ENCODE peak calls at places on chromosomes 6 and 20, in five cellular contexts. I is stomach, R is breast epithelium, E is sigmoid colon, K is cardiac muscle cell. P is an unnamed sample.

GRCh38 chr6:132207991-132208390 is 193.3 kb downstream of the MOXD1 start:
- DNase-seq in I (no peak), E (no peak), R (no peak), K (no peak), P (no peak)

GRCh38 chr6:34817337-34817910 is 25.5 kb downstream of the BLTP3A start:
- DNase-seq in R (no peak), K (no peak), I (no peak), E (no peak), P (no peak)

GRCh38 chr6:89650579-89650978 is 12.0 kb upstream of the LYRM2 start:
- DNase-seq in R (no peak), I (no peak), E (no peak), K (no peak), P (no peak)

GRCh38 chr6:139581485-139581865 is 207.0 kb upstream of the CITED2 start:
- DNase-seq in I (no peak), K (no peak), R (no peak), E (no peak), P (no peak)

GRCh38 chr6:35568967-35569606 is 56.4 kb upstream of the TULP1 start:
- DNase-seq in K (no peak), E (peak; percentile 80), R (peak; percentile 58), I (peak; percentile 47), P (peak; percentile 51)

GRCh38 chr20:9392892-9393857 is 121.2 kb upstream of the LAMP5 start:
- DNase-seq in I (peak; percentile 67), R (no peak), K (peak; percentile 82), E (peak; percentile 82), P (peak; percentile 58)

GRCh38 chr20:16399801-16400200 is 173.4 kb downstream of the KIF16B start:
- DNase-seq in I (no peak), R (no peak), E (no peak), K (no peak), P (no peak)

GRCh38 chr6:35677456-35677855 is 11.3 kb downstream of the FKBP5 start:
- DNase-seq in R (no peak), E (no peak), K (no peak), I (peak; percentile 54), P (no peak)

GRCh38 chr6:92329416-92329815 is 1089.9 kb downstream of the EPHA7 start:
- DNase-seq in K (no peak), I (no peak), E (no peak), R (no peak), P (no peak)

GRCh38 chr6:30263734-30264133 is 50.5 kb upstream of the TRIM26 start:
- DNase-seq in E (no peak), K (no peak), I (no peak), R (no peak), P (no peak)

GRCh38 chr20:31566332-31566657 is 38.8 kb upstream of the ID1 start:
- DNase-seq in I (no peak), K (no peak), R (no peak), E (no peak), P (no peak)

GRCh38 chr20:61567204-61567603 is 315.1 kb downstream of the CDH4 start:
- DNase-seq in E (no peak), I (no peak), R (no peak), K (no peak), P (no peak)

GRCh38 chr20:61564628-61565027 is 312.6 kb downstream of the CDH4 start:
- DNase-seq in K (no peak), E (no peak), I (no peak), R (no peak), P (no peak)

GRCh38 chr20:61566691-61567090 is 314.6 kb downstream of the CDH4 start:
- DNase-seq in E (no peak), I (no peak), R (no peak), K (no peak), P (no peak)

GRCh38 chr20:61562897-61563504 is 310.9 kb downstream of the CDH4 start:
- DNase-seq in K (no peak), E (no peak), I (no peak), R (no peak), P (no peak)

DNA sequence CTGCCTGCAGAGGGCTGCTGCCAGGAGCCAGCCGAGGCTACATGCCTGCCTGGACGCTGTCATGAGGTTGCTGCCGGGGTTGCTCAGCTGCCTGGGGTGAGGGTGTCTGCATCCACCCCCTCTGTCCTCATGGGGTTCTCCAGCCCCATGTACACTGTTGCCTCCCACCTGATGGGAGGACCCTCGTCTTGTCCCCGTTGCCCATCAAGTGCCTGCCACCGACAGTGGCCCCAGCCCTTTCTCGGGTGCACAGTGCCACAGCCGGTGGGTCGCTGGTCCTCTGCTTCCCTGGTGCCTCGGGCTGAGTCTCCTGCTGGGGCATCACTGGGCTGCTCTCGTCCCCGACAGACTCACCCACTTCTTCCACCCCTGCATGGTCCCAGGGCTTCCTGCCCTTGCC is 313.7 kb downstream of the CDH4 start:
- DNase-seq in R (no peak), I (no peak), E (no peak), K (no peak), P (no peak)
- H3K4me1 ChIP-seq in R (no peaks in the 10 kb centered on the region), I (no peaks in the 10 kb centered on the region), E (no peaks in the 10 kb centered on the region), K (no peaks in the 10 kb centered on the region), P (no peaks in the 10 kb centered on the region)

DNA sequence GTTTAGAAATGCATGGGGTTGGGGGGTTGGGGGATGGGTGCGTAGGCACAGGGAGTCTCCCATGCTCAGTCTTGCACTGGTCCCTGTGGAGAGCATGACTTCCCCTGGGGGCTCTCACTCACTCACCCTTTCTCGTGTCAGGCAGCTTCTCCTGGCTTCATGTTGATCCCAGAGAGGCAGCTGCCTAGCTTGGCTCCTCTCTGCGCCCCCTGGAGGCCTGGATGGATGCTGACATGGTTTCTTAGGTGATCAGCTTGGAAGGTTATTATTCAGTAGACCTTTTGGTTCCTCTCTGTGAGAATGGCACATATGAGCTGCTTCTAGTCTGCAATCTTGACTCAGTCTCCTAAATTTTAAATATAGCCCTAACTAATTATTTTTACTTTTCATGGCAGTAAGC is 109.3 kb upstream of the FAM83B start:
- DNase-seq in E (no peak), R (no peak), I (no peak), K (no peak), P (no peak)
- TF ChIP-seq CTCF in E (no peak), R (no peak), I (no peak), K (peak; percentile 17), P (no peak)

GRCh38 chr20:50287512-50287911 is 96.9 kb downstream of the CEBPB start:
- DNase-seq in E (no peak), K (no peak), I (no peak), R (no peak), P (no peak)
- H3K4me1 ChIP-seq in E (peaks cover 47% of the 10 kb centered on the region), K (peaks cover 5% of the 10 kb centered on the region), I (peaks cover 56% of the 10 kb centered on the region), R (peaks cover 20% of the 10 kb centered on the region), P (peaks cover 56% of the 10 kb centered on the region)

DNA sequence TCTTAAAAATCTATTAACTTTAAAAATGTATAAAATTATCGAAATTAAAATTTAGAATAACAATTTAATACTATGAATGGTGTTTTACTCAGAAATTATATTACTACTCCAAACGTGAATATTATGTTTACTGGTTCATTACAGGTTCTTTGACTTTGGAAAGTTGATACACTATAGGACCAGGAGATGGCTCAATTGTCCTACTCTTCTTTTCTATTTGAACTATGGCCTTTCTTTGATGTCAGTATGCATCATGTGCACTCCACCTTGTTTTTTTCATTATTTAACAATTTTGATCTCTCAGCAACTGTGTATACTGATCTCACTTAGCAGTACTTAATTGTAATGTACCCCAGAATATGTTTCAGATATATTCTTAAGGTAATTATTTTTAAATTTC is 391.5 kb upstream of the MANEA start:
- DNase-seq in I (no peak), E (no peak), R (no peak), K (no peak), P (no peak)
- TF ChIP-seq CTCF in I (no peak), E (no peak), R (no peak), K (no peak), P (no peak)